ENCODE peak calls at places on chromosome 14, in eight cellular contexts. P, Y, L, G, S, B, O and Q are unnamed samples.

GRCh38 chr14:75738192-75738591 is 77.1 kb downstream of the TTLL5 start:
- DNase-seq in P (no peak), Y (no peak), L (no peak), G (peak), S (no peak), B (peak), O (peak), Q (no peak)

GRCh38 chr14:84409435-84409834 is 1120.5 kb upstream of the FLRT2 start:
- DNase-seq in P (no peak), Y (no peak), L (peak), G (peak), S (no peak), B (no peak), O (peak), Q (no peak)

GRCh38 chr14:33755358-33755757 is 195.5 kb downstream of the EGLN3 start:
- DNase-seq in P (no peak), Y (no peak), L (peak), G (no peak), S (no peak), B (no peak), O (no peak), Q (no peak)

GRCh38 chr14:35669782-35670181 is 135.8 kb downstream of the INSM2 start:
- DNase-seq in P (no peak), Y (no peak), L (peak), G (peak), S (no peak), B (peak), O (peak), Q (no peak)

GRCh38 chr14:59931237-59931636 is 11.3 kb downstream of the LRRC9 start:
- DNase-seq in P (no peak), Y (no peak), L (no peak), G (no peak), S (no peak), B (no peak), O (no peak), Q (no peak)

GRCh38 chr14:32998433-32998832 is 59.8 kb downstream of the NPAS3 start:
- DNase-seq in P (no peak), Y (no peak), L (peak), G (peak), S (no peak), B (peak), O (peak), Q (no peak)

GRCh38 chr14:68945585-68946289 is 33.4 kb downstream of the ACTN1 start:
- DNase-seq in P (no peak), Y (no peak), L (no peak), G (no peak), S (peak), B (no peak), O (no peak), Q (no peak)

GRCh38 chr14:75418779-75419768 is 8.7 kb upstream of the JDP2 start:
- DNase-seq in P (peak), Y (peak), L (no peak), G (peak), S (no peak), B (no peak), O (no peak), Q (peak)

GRCh38 chr14:104559769-104560585 is 19.6 kb upstream of the C14orf180 start:
- DNase-seq in P (no peak), Y (no peak), L (no peak), G (no peak), S (no peak), B (no peak), O (no peak), Q (no peak)

DNA sequence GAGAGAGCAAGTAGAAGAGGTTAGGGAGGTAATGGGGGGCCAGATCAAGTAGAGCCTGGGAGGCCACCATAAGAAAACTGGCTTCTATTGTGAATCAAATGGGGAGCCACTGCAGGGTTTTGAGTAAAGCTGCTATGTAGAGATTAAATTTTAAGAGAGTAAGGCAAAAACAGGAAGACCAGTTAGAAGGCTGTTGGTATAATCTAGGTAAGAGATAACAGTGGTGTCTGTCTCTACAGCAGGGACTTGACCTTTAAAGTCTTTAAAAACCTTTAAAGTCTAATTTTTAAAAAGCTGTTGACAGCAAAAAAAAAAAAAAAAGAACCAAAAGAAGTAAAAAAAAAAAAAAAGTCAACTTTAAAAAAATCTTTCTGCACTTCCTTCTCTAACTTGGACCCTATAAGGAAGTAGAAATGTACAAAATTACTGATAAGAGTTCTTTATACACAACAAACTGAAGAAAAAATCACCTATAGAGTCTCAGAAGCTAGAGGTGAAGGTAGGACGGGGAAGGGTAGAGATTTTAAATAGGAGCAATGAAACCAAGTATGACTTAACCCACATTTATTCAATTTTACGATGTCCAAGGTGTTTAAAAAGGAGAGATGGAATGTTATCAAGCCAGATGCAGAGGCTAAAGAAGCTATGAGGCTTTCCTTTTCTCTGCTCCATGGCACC is 26.1 kb downstream of the SGPP1 start:
- DNase-seq in P (no peak), Y (no peak), L (no peak), G (no peak), S (no peak), B (no peak), O (no peak), Q (no peak)
- H3K4me3 ChIP-seq in P (no peak), Y (no peak), L (no peak), G (no peak), S (no peak), B (no peak), O (no peak), Q (no peak)

DNA sequence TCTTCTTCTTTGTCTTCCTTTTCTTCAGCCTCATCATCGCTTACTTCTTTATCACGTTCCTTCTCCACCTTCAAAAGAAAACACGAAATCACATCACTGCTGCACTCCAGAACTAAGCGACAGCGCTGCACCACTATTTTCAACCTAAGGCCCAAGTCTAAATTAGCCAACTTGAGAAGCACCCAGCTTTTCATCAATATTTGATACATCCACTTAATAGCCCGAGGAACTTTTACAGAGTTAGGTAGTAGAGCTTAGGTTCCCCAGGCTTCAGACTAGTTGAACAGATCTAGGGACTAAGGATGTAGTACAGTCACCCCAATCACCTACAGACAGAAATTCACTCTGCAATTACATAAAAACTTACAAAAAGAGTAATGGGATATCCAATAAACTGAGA is 1.9 kb downstream of the HSP90AA1 start:
- DNase-seq in P (no peak), Y (no peak), L (no peak), G (no peak), S (no peak), B (no peak), O (no peak), Q (no peak)
- H3K4me3 ChIP-seq in P (peak), Y (peak), L (peak), G (peak), S (peak), B (peak), O (peak), Q (peak)

GRCh38 chr14:99242238-99242637 is 29.8 kb downstream of the BCL11B start:
- DNase-seq in P (no peak), Y (no peak), L (no peak), G (no peak), S (no peak), B (no peak), O (no peak), Q (peak)

GRCh38 chr14:99239661-99240092 is 32.3 kb downstream of the BCL11B start:
- DNase-seq in P (no peak), Y (no peak), L (no peak), G (no peak), S (no peak), B (no peak), O (no peak), Q (no peak)

GRCh38 chr14:99242816-99243795 is 28.9 kb downstream of the BCL11B start:
- DNase-seq in P (no peak), Y (peak), L (no peak), G (no peak), S (no peak), B (no peak), O (no peak), Q (no peak)

GRCh38 chr14:99240512-99241313 is 31.3 kb downstream of the BCL11B start:
- DNase-seq in P (no peak), Y (peak), L (no peak), G (no peak), S (no peak), B (no peak), O (no peak), Q (peak)

GRCh38 chr14:99241314-99242035 is 30.5 kb downstream of the BCL11B start:
- DNase-seq in P (no peak), Y (peak), L (no peak), G (no peak), S (no peak), B (no peak), O (no peak), Q (no peak)
- H3K4me3 ChIP-seq in P (no peak), Y (peak), L (no peak), G (no peak), S (no peak), B (no peak), O (no peak), Q (no peak)

DNA sequence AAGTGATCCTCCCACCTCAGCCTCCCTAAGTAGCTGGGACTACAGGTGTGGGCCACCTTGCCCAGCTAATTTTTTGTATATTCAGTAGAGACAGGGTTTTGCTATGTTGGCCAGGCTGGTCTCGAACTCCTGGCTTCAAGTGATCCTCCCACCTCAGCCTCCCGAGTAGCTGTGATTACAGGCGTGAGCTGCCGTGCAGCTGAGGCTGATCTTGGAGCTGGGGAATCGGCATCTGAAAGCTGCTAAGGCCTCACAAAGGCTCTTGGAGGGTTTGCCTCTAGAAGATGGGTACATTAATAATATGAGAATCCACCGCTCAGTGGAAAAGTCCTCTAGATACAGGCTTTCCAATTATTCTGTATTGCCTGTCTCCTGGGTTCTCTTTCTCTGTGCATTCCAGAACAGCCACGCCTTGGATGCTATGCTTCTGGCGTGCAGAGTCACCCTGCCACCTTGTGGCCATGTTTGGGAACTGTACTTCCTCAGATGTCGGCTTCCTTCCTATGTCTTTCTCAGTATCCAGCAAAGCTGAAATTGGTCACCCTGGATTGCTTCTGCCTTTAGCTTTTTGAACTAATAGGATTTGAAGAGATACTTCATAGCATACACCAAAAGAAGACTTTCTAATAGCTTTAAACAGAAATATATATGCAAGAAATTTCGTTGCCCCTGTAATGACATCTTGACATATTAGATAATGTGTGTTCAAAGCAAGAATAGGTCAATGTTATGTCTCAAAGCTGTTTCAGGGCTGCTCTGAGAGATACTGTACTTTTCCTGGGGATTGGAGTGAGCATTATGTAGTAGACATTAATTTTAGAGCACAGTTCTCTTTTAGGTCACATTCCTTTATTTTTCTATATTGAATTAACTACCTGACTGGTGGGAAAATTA is 75.4 kb downstream of the SNAPC1 start:
- DNase-seq in P (peak), Y (peak), L (peak), G (peak), S (peak), B (peak), O (peak), Q (peak)
- H3K4me3 ChIP-seq in P (no peak), Y (no peak), L (no peak), G (no peak), S (no peak), B (no peak), O (no peak), Q (no peak)

GRCh38 chr14:73238262-73238852 is 1.1 kb downstream of the PAPLN start:
- DNase-seq in P (no peak), Y (no peak), L (peak), G (peak), S (no peak), B (peak), O (peak), Q (no peak)
- H3K4me3 ChIP-seq in P (peak), Y (no peak), L (peak), G (peak), S (peak), B (peak), O (no peak), Q (peak)

DNA sequence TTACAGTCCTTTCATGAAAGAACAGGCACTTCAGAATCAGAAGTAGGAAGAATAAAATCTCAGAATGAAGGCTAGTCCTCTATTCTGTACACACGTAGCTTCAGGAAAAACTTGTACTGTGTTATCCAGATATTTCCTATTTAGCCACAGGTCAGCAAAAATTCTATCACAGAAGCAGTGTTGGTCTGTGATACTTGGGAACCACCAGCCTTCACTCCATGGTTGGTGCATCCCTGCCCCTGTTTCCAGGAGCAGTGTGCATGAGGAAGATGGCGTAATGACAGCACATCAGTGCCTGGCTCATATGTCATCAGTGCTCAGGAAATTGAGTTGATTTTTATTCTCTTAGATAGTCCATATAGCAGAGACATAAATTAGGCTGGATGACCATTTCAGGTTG is 87.7 kb downstream of the SAMD4A start:
- DNase-seq in P (no peak), Y (no peak), L (no peak), G (peak), S (no peak), B (no peak), O (no peak), Q (no peak)
- H3K4me3 ChIP-seq in P (no peak), Y (no peak), L (no peak), G (no peak), S (no peak), B (no peak), O (no peak), Q (no peak)